ENCODE peak calls at places on chromosomes 2 and 18, in six cellular contexts. H is CD4-positive, alpha-beta T cell; B is HL-60; J is sigmoid colon; P is AG04450; O is epithelial cell of proximal tubule. Y is an unnamed sample.

GRCh38 chr2:119308793-119309330 is 57.8 kb downstream of the C2orf76 start:
- DNase-seq in H (no peak), B (no peak), J (no peak), P (no peak), O (no peak), Y (no peak)

GRCh38 chr2:168431301-168432024 is 24.6 kb upstream of the CERS6 start:
- DNase-seq in H (no peak), B (no peak), J (no peak), P (no peak), O (no peak), Y (no peak)

GRCh38 chr18:55256568-55257289 is 297.5 kb upstream of the CCDC68 start:
- DNase-seq in H (no peak), B (no peak), J (no peak), P (no peak), O (peak), Y (no peak)

GRCh38 chr2:224284134-224284946 is 117.6 kb downstream of the FAM124B start:
- DNase-seq in H (peak), B (peak), J (no peak), P (no peak), O (peak), Y (no peak)

GRCh38 chr2:30915485-30915884 is 108.2 kb upstream of the CAPN13 start:
- DNase-seq in H (no peak), B (peak), J (no peak), P (no peak), O (no peak), Y (no peak)

GRCh38 chr2:11716689-11717321 is 29.6 kb upstream of the LPIN1 start:
- DNase-seq in H (no peak), B (no peak), J (no peak), P (no peak), O (no peak), Y (no peak)

GRCh38 chr18:23683671-23684070 is 5.6 kb upstream of the LAMA3 start:
- DNase-seq in H (no peak), B (no peak), J (no peak), P (no peak), O (no peak), Y (no peak)

GRCh38 chr2:95282458-95282857 is 8.2 kb downstream of the PROM2 start:
- DNase-seq in H (no peak), B (no peak), J (no peak), P (no peak), O (no peak), Y (no peak)

GRCh38 chr2:190303642-190304041 is 16.0 kb downstream of the HIBCH start:
- DNase-seq in H (no peak), B (no peak), J (no peak), P (no peak), O (no peak), Y (no peak)

GRCh38 chr18:8793445-8794132 is 88.2 kb downstream of the MTCL1 start:
- DNase-seq in H (no peak), B (no peak), J (no peak), P (no peak), O (no peak), Y (no peak)

GRCh38 chr2:142791335-142791734 is 86.1 kb upstream of the KYNU start:
- DNase-seq in H (no peak), B (no peak), J (no peak), P (no peak), O (no peak), Y (no peak)

GRCh38 chr2:95334916-95335641 is 37.9 kb downstream of the KCNIP3 start:
- DNase-seq in H (no peak), B (no peak), J (no peak), P (no peak), O (peak), Y (no peak)

GRCh38 chr2:181953773-181954537 is 31.7 kb upstream of the PPP1R1C start:
- DNase-seq in H (peak), B (peak), J (no peak), P (no peak), O (no peak), Y (no peak)

GRCh38 chr2:101387151-101387807 is at the start of gene CREG2:
- DNase-seq in H (peak), B (peak), J (peak), P (no peak), O (no peak), Y (no peak)

GRCh38 chr2:216775043-216775453 is 79.7 kb upstream of the IGFBP5 start:
- DNase-seq in H (no peak), B (no peak), J (peak), P (peak), O (peak), Y (no peak)

GRCh38 chr18:27843783-27844415 is 333.0 kb downstream of the CDH2 start:
- DNase-seq in H (no peak), B (no peak), J (no peak), P (no peak), O (peak), Y (no peak)

GRCh38 chr2:47811668-47812067 is 28.7 kb downstream of the MSH6 start:
- DNase-seq in H (no peak), B (no peak), J (no peak), P (no peak), O (no peak), Y (no peak)

GRCh38 chr2:232761301-232761907 is 15.0 kb downstream of the KCNJ13 start:
- DNase-seq in H (peak), B (peak), J (no peak), P (no peak), O (no peak), Y (no peak)

GRCh38 chr2:50513724-50514123 is 518.2 kb downstream of the NRXN1 start:
- DNase-seq in H (no peak), B (no peak), J (no peak), P (no peak), O (no peak), Y (no peak)

GRCh38 chr2:7017621-7018260 is 100.5 kb downstream of the RNF144A start:
- DNase-seq in H (no peak), B (no peak), J (no peak), P (no peak), O (no peak), Y (no peak)

GRCh38 chr2:142734231-142734630 is 143.2 kb upstream of the KYNU start:
- DNase-seq in H (no peak), B (no peak), J (no peak), P (no peak), O (no peak), Y (no peak)

GRCh38 chr2:70904371-70905216 is 31.1 kb upstream of the ATP6V1B1 start:
- DNase-seq in H (no peak), B (no peak), J (no peak), P (no peak), O (no peak), Y (no peak)

GRCh38 chr2:59680863-59681262 is 872.6 kb downstream of the BCL11A start:
- DNase-seq in H (no peak), B (no peak), J (no peak), P (no peak), O (peak), Y (no peak)

GRCh38 chr2:240431663-240432424 is 3.6 kb upstream of the GPC1 start:
- DNase-seq in H (no peak), B (no peak), J (peak), P (no peak), O (no peak), Y (no peak)

GRCh38 chr2:37020212-37020886 is 54.0 kb upstream of the STRN start:
- DNase-seq in H (no peak), B (no peak), J (peak), P (peak), O (no peak), Y (no peak)

GRCh38 chr2:230067990-230068657 is 600 bp downstream of the SLC16A14 start:
- DNase-seq in H (no peak), B (peak), J (peak), P (no peak), O (no peak), Y (no peak)

GRCh38 chr2:191748528-191749180 is 70.7 kb downstream of the NABP1 start:
- DNase-seq in H (no peak), B (no peak), J (no peak), P (no peak), O (no peak), Y (no peak)

GRCh38 chr2:171893196-171893823 is 734 bp downstream of the SLC25A12 start:
- DNase-seq in H (no peak), B (no peak), J (no peak), P (no peak), O (no peak), Y (no peak)

GRCh38 chr18:3256693-3257626 is 5.0 kb upstream of the MYL12B start:
- DNase-seq in H (no peak), B (no peak), J (no peak), P (no peak), O (no peak), Y (no peak)

GRCh38 chr2:150133623-150134022 is 353.8 kb downstream of the RND3 start:
- DNase-seq in H (no peak), B (no peak), J (no peak), P (no peak), O (peak), Y (no peak)

GRCh38 chr2:144648837-144649485 is 129.0 kb upstream of the ZEB2 start:
- DNase-seq in H (no peak), B (no peak), J (no peak), P (no peak), O (no peak), Y (no peak)

GRCh38 chr2:142131016-142131714 is at the start of gene LRP1B:
- DNase-seq in H (no peak), B (no peak), J (peak), P (no peak), O (no peak), Y (no peak)

GRCh38 chr2:43977677-43978076 is 18.1 kb downstream of the LRPPRC start:
- DNase-seq in H (no peak), B (no peak), J (no peak), P (no peak), O (no peak), Y (no peak)

DNA sequence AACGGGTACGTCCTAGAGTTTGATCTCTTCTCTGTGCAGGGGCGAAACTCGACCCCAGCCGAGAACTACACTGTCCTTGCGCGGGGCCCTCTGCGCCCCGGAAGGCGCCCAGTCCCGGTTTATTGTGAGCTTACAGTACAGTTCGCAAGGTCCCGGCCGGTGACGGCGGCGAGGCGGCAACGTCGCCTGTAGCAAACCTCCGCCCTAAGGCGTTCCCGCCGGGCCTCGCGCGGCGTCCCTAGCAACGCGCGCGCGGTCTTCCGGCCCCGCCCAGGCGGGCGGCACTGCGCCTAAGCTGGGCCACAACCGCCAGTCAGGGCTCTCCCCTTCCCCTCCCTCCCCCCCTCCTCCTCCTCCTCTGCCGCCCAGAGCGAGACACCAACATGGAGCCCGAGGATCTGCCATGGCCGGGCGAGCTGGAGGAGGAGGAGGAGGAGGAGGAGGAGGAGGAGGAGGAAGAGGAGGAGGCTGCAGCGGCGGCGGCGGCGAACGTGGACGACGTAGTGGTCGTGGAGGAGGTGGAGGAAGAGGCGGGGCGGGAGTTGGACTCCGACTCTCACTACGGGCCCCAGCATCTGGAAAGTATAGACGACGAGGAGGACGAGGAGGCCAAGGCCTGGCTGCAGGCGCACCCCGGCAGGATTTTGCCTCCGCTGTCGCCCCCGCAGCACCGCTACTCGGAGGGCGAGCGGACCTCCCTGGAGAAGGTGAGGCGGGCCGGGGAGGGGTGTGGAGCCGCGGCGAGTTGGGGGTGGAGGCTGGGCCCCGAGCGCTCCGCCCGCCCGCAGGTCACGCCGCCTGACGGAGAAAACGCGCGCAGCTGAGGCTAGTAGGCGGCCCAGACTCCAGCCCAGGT is at the start of gene ALMS1:
- DNase-seq in H (peak), B (peak), J (peak), P (peak), O (peak), Y (peak)
- TF ChIP-seq CTCF in H (no peak), B (no peak), J (no peak), P (peak), O (peak), Y (peak)

GRCh38 chr2:201513271-201513670 is 61.7 kb downstream of the STRADB start:
- DNase-seq in H (no peak), B (no peak), J (no peak), P (no peak), O (no peak), Y (no peak)

GRCh38 chr2:201522965-201523364 is 71.4 kb downstream of the STRADB start:
- DNase-seq in H (no peak), B (no peak), J (no peak), P (no peak), O (no peak), Y (no peak)

GRCh38 chr2:201520201-201520600 is 68.7 kb downstream of the STRADB start:
- DNase-seq in H (no peak), B (no peak), J (no peak), P (no peak), O (no peak), Y (no peak)

GRCh38 chr2:201515573-201516246 is 64.2 kb downstream of the STRADB start:
- DNase-seq in H (no peak), B (no peak), J (no peak), P (no peak), O (no peak), Y (no peak)

DNA sequence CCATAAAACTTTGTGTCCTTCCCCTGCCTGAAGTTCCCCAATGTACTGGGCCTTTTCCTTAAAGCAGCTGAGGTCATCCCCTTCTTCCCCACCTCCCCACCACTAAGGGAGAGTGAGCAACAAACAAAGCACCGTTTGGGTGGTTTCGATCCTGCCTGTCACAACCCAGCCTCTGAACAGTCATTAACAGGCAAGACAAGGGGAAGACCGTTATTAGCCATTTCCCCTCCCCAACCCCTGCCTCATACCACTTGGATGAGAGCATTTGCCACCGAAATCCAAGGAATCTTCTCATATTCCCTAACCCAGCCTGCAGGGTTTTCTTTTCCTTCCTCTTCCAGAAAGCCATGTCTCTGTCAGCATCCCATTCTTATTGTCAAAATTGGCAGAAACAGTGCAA is 65.6 kb downstream of the STRADB start:
- DNase-seq in H (no peak), B (no peak), J (no peak), P (no peak), O (no peak), Y (no peak)
- TF ChIP-seq CTCF in H (no peak), B (no peak), J (no peak), P (no peak), O (no peak), Y (no peak)

GRCh38 chr2:72929010-72929409 is 11.7 kb downstream of the EMX1 start:
- DNase-seq in H (no peak), B (no peak), J (peak), P (no peak), O (no peak), Y (no peak)

GRCh38 chr2:72927619-72928537 is 10.6 kb downstream of the EMX1 start:
- DNase-seq in H (no peak), B (no peak), J (peak), P (no peak), O (no peak), Y (no peak)

GRCh38 chr2:72925328-72925943 is 8.1 kb downstream of the EMX1 start:
- DNase-seq in H (no peak), B (no peak), J (peak), P (no peak), O (no peak), Y (no peak)

GRCh38 chr2:72926368-72926767 is 9.0 kb downstream of the EMX1 start:
- DNase-seq in H (no peak), B (no peak), J (no peak), P (no peak), O (no peak), Y (no peak)

GRCh38 chr2:72927066-72927465 is 9.7 kb downstream of the EMX1 start:
- DNase-seq in H (no peak), B (no peak), J (no peak), P (no peak), O (no peak), Y (no peak)
- TF ChIP-seq CTCF in H (no peak), B (no peak), J (no peak), P (no peak), O (no peak), Y (no peak)

DNA sequence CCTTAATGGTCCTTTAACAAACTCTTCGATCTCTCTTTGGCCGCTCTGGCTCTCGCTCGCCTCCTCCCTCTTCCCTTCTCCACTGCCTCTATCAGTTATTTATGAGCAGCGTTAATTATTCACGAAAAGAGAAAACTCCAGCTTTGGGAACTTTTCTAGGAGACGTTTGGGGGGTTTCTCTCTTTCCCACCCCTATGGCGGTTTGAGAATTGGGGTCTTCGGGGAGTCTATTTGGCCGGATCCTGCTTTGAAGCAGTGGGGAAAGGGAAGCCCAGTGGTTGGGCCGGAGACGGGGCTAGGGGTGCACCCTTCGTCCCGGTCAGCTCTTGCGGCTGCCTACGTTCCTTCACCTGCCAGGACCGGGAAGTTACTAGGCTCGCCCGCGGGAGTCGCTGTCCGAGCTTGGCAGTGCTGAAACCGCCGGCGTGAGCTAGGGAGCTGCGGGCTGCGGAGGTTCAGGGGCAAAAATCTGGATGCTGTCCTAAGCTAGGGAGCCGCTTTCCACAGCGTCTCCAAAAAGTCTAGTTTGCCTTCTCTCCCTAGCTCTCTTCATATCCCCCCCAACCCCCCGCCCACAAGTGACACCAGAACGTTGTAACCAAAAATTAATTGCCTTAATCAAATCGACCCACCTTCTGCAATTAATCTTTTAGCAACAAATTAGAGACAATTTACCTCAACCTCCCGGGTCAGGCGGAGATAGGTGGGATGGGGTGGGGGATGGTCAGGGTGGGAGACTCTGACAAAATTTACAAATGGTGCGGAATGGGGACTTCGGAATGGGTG is 8.9 kb upstream of the SKOR2 start:
- DNase-seq in H (no peak), B (peak), J (no peak), P (no peak), O (no peak), Y (no peak)
- TF ChIP-seq CTCF in H (no peak), B (no peak), J (no peak), P (no peak), O (no peak), Y (no peak)

GRCh38 chr18:79797518-79798345 is at the start of gene KCNG2:
- DNase-seq in H (no peak), B (peak), J (peak), P (no peak), O (no peak), Y (peak)
- TF ChIP-seq CTCF in H (no peak), B (no peak), J (no peak), P (peak), O (no peak), Y (peak)

DNA sequence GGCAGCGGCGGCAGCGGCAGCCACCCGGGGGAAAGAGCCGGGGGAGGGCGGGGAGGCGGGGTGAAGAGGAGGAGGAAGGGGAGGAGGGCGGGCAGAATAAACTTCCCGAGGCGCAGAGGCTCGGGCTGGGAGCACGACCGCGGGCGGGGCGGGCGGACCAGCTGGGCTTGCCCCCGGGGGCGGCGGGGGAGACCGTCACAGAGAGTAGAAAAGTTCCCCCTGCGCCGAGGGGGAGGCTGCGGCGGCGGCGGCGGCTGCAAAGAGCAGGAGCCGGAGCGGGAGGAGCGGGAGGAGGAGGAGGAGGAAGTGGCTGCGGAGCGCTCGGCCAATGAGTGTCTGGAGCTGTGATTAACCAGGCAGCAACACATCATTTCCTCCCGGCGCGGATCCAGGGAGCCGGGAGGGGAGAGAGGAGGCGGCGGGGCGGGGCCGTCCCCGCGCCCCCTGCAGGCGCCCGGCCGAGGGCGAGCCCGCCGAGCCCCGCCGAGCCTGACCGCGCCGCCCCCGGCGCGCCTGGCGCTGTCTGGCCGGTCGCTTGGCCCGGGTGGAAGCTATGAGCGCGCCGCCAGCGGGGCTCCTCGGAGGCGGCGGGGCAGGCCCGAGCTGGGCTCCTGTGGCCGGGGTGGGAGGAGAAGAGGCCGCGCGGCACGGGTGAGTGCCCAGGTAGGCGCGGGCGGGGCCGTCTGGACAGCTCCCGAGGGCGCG is at the start of gene ACVR1:
- DNase-seq in H (peak), B (peak), J (peak), P (peak), O (no peak), Y (peak)
- TF ChIP-seq CTCF in H (no peak), B (no peak), J (no peak), P (peak), O (no peak), Y (peak)